ENCODE peak calls at places on chromosome 10, in four cellular contexts. One of them, this sample, is unnamed.

GRCh38 chr10:13182424-13182823 is 21.1 kb downstream of the MCM10 start:
- DNase-seq in GM12878: no peak
- DNase-seq in K562: no peak
- DNase-seq in HepG2: no peak
- DNase-seq in this sample: no peak

GRCh38 chr10:131250454-131251145 is 60.9 kb downstream of the TCERG1L start:
- DNase-seq in GM12878: no peak
- DNase-seq in K562: no peak
- DNase-seq in HepG2: no peak
- DNase-seq in this sample: no peak

GRCh38 chr10:124534231-124534798 is 72.7 kb downstream of the LHPP start:
- DNase-seq in GM12878: no peak
- DNase-seq in K562: peak
- DNase-seq in HepG2: no peak
- DNase-seq in this sample: peak

GRCh38 chr10:78844956-78845355 is 223.8 kb upstream of the ZMIZ1 start:
- DNase-seq in GM12878: no peak
- DNase-seq in K562: no peak
- DNase-seq in HepG2: no peak
- DNase-seq in this sample: peak

GRCh38 chr10:51786684-51787035 is 87.3 kb upstream of the CSTF2T start:
- DNase-seq in GM12878: no peak
- DNase-seq in K562: no peak
- DNase-seq in HepG2: no peak
- DNase-seq in this sample: no peak

GRCh38 chr10:101292194-101293006 is 61.6 kb upstream of the BTRC start:
- DNase-seq in GM12878: no peak
- DNase-seq in K562: no peak
- DNase-seq in HepG2: no peak
- DNase-seq in this sample: peak

GRCh38 chr10:92799591-92799990 is 48.7 kb upstream of the EXOC6 start:
- DNase-seq in GM12878: no peak
- DNase-seq in K562: no peak
- DNase-seq in HepG2: no peak
- DNase-seq in this sample: no peak

GRCh38 chr10:133405272-133405671 is 11.3 kb downstream of the MTG1 start:
- DNase-seq in GM12878: no peak
- DNase-seq in K562: no peak
- DNase-seq in HepG2: no peak
- DNase-seq in this sample: no peak

DNA sequence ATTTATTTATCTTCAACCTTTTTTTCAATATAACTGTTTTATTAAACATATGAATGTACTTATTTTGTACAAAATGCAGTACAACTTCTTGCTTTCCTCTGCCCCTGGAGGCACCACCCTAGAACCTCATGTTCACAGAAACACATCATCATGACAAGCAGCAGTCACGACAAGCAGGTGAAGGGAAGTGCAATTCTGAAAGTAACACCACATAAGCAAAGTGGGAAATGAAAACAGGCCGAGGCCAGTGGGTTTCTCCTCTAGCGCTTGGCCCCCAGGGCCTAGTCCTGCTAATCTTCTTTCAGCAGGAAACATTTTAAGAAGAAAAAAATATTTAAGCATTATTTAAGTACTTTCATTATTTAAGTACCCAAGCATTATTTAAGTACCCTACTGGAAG is 598.1 kb downstream of the SH2D4B start:
- DNase-seq in GM12878: peak
- DNase-seq in K562: no peak
- DNase-seq in HepG2: no peak
- DNase-seq in this sample: no peak
- TF ChIP-seq BHLHE40 in GM12878: no peak
- TF ChIP-seq BHLHE40 in K562: no peak
- TF ChIP-seq BHLHE40 in HepG2: no peak
- TF ChIP-seq BHLHE40 in this sample: no peak

DNA sequence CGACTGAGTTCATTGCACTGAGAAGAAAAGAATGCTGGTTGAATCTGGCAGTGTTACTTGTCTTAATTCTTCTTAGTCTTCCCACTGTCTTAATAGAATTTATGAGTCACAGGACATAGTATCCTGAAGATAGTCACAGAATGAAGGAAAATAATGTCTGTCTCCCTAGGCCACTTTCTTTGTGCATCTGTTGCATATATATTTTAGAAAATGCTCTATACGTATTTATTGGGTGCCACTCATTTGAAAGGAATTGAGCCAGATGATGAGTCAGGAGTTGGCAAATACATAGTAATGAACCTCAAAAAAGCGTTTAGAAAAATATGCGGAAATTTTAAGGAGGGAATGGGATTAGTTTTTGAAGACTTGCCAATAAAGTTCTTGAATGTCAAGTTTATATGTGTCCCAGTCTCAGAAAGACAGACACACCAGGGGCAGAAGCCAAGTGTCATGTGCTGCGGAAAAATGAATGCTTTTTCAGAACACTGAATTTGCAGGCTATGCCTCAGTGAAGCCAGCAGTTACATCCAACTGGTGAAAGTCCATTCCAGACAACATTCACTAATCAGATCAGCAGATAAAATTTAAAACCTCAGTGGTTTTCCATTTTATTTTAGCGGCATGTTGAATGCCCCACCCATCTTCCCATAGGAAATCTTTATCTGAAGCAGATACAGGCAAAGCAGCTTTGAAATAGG is 308.3 kb downstream of the BICC1 start:
- DNase-seq in GM12878: no peak
- DNase-seq in K562: no peak
- DNase-seq in HepG2: no peak
- DNase-seq in this sample: no peak
- TF ChIP-seq SP1 in GM12878: no peak
- TF ChIP-seq SP1 in K562: no peak
- TF ChIP-seq SP1 in HepG2: no peak
- TF ChIP-seq SP1 in this sample: no peak

GRCh38 chr10:69412232-69412631 is 4.5 kb downstream of the TACR2 start:
- DNase-seq in GM12878: no peak
- DNase-seq in K562: no peak
- DNase-seq in HepG2: no peak
- DNase-seq in this sample: no peak
- TF ChIP-seq BHLHE40 in GM12878: no peak
- TF ChIP-seq BHLHE40 in K562: no peak
- TF ChIP-seq BHLHE40 in HepG2: no peak
- TF ChIP-seq BHLHE40 in this sample: no peak

DNA sequence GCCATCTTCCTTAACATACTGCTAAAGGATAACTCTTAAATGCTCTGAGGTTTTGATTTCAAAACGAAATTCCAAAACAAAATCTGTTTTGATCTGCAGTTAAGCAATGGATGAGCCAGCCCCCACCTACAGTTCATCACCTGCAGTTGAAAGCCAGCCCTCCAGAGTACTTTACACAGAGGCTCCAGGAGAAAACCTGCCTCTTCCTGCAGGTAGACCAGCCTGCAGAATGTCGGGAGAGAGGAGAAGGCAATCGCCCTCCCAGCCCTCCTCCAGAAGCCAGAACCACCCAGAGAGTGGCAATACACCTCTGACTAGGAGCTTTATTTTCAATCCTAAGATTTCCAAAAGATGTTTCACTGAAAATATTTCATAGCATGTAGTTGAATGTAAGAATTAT is 798.1 kb downstream of the GATA3 start:
- DNase-seq in GM12878: no peak
- DNase-seq in K562: no peak
- DNase-seq in HepG2: no peak
- DNase-seq in this sample: no peak
- TF ChIP-seq SP1 in GM12878: no peak
- TF ChIP-seq SP1 in K562: no peak
- TF ChIP-seq SP1 in HepG2: no peak
- TF ChIP-seq SP1 in this sample: no peak

DNA sequence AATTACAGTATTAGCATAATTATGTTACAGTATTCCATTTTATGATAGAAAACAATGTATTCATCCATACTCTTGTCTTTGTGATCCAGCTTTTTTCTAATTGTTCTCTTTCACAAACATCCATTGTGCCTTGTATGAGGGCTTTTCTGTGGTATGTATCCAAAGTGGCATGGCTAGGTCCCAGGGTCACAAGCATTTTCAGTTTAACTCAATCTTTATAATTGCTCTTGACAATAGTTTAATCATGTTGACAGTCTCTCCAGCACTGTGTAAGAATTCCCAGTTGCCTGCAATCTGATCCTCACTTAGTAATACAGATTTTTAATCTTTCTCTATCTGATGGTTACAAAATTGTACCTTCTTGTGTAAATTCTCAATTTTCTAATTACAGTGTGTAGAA is 533.4 kb downstream of the NEBL start:
- DNase-seq in GM12878: no peak
- DNase-seq in K562: no peak
- DNase-seq in HepG2: no peak
- DNase-seq in this sample: no peak
- TF ChIP-seq BHLHE40 in GM12878: no peak
- TF ChIP-seq BHLHE40 in K562: no peak
- TF ChIP-seq BHLHE40 in HepG2: no peak
- TF ChIP-seq BHLHE40 in this sample: no peak

DNA sequence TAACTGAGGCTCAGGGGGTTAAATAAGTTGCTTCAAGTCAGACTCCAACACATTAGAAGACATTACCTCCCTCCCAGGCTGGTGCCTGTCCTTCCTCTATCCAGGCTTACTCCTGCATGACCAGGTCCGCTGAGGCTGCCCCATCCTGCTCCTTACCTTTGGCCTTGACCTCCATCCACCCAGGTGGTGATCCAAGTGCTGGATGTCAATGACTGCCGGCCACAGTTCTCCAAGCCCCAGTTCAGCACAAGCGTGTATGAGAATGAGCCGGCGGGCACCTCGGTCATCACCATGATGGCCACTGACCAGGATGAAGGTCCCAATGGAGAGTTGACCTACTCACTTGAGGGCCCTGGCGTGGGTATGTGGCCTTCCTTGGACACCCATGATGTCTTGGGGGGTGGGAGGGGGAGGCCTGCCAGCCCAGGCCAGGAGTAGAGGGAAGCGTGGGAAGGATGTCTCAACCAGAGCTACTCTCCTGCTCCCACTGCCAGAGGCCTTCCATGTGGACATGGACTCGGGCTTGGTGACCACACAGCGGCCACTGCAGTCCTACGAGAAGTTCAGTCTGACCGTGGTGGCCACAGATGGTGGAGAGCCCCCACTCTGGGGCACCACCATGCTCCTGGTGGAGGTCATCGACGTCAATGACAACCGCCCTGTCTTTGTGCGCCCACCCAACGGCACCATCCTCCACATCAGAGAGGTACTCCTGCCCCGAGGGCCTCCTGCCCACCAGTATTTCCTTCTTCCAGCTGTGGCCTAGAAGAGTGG is 29.6 kb upstream of the VSIR start:
- DNase-seq in GM12878: no peak
- DNase-seq in K562: no peak
- DNase-seq in HepG2: no peak
- DNase-seq in this sample: no peak
- TF ChIP-seq SP1 in GM12878: no peak
- TF ChIP-seq SP1 in K562: no peak
- TF ChIP-seq SP1 in HepG2: no peak
- TF ChIP-seq SP1 in this sample: no peak

GRCh38 chr10:33781666-33782395 is 447.4 kb upstream of the NRP1 start:
- DNase-seq in GM12878: no peak
- DNase-seq in K562: no peak
- DNase-seq in HepG2: no peak
- DNase-seq in this sample: no peak
- TF ChIP-seq BHLHE40 in GM12878: no peak
- TF ChIP-seq BHLHE40 in K562: no peak
- TF ChIP-seq BHLHE40 in HepG2: no peak
- TF ChIP-seq BHLHE40 in this sample: no peak

GRCh38 chr10:37285063-37285462 is 159.7 kb downstream of the ANKRD30A start:
- DNase-seq in GM12878: no peak
- DNase-seq in K562: no peak
- DNase-seq in HepG2: no peak
- DNase-seq in this sample: no peak
- TF ChIP-seq SP1 in GM12878: no peak
- TF ChIP-seq SP1 in K562: no peak
- TF ChIP-seq SP1 in HepG2: no peak
- TF ChIP-seq SP1 in this sample: no peak

This sample was measured in HEK293T.